ENCODE peak calls at places on chromosomes 11 and 22, in five cellular contexts. One of them, this sample, is unnamed.
A peak's percentile ranks its signal among the peaks of the same experiment; 100 is the strongest.

GRCh38 chr11:66546368-66546965 is at the start of gene ACTN3:
- DNase-seq in H1: peak; percentile 84
- DNase-seq in SK-N-SH: peak; percentile 48
- DNase-seq in stomach: no peak
- DNase-seq in HCT116: no peak
- DNase-seq in this sample: peak; percentile 81

GRCh38 chr11:113137735-113138529 is 176.5 kb upstream of the TTC12 start:
- DNase-seq in H1: no peak
- DNase-seq in HCT116: no peak
- DNase-seq in SK-N-SH: peak; percentile 56
- DNase-seq in stomach: no peak
- DNase-seq in this sample: no peak

GRCh38 chr22:30837531-30837930 is 131.0 kb downstream of the MORC2 start:
- DNase-seq in HCT116: no peak
- DNase-seq in H1: no peak
- DNase-seq in stomach: peak; percentile 11
- DNase-seq in SK-N-SH: no peak
- DNase-seq in this sample: no peak

GRCh38 chr11:62921573-62922188 is 518 bp upstream of the CHRM1 start:
- DNase-seq in SK-N-SH: peak; percentile 62
- DNase-seq in HCT116: no peak
- DNase-seq in H1: no peak
- DNase-seq in stomach: peak; percentile 55
- DNase-seq in this sample: peak; percentile 59

GRCh38 chr22:21680830-21681565 is 15.2 kb downstream of the PPIL2 start:
- DNase-seq in H1: no peak
- DNase-seq in SK-N-SH: no peak
- DNase-seq in HCT116: no peak
- DNase-seq in stomach: no peak
- DNase-seq in this sample: no peak

GRCh38 chr11:64384039-64384737 is 25.2 kb downstream of the RPS6KA4 start:
- DNase-seq in H1: no peak
- DNase-seq in HCT116: no peak
- DNase-seq in SK-N-SH: no peak
- DNase-seq in stomach: peak; percentile 33
- DNase-seq in this sample: no peak

GRCh38 chr22:41248314-41248713 is 7.6 kb upstream of the CHADL start:
- DNase-seq in SK-N-SH: no peak
- DNase-seq in HCT116: no peak
- DNase-seq in stomach: no peak
- DNase-seq in H1: no peak
- DNase-seq in this sample: no peak

GRCh38 chr11:134276396-134277175 is 407 bp downstream of the GLB1L3 start:
- DNase-seq in H1: peak; percentile 78
- DNase-seq in HCT116: no peak
- DNase-seq in SK-N-SH: peak; percentile 77
- DNase-seq in stomach: no peak
- DNase-seq in this sample: no peak

GRCh38 chr11:35173011-35173511 is 34.1 kb downstream of the CD44 start:
- DNase-seq in stomach: peak; percentile 34
- DNase-seq in HCT116: no peak
- DNase-seq in H1: no peak
- DNase-seq in SK-N-SH: no peak
- DNase-seq in this sample: no peak

GRCh38 chr22:49429066-49429465 is 398.6 kb downstream of the BRD1 start:
- DNase-seq in stomach: no peak
- DNase-seq in SK-N-SH: no peak
- DNase-seq in HCT116: no peak
- DNase-seq in H1: no peak
- DNase-seq in this sample: no peak

GRCh38 chr11:35040221-35040942 is 98.6 kb upstream of the CD44 start:
- DNase-seq in HCT116: no peak
- DNase-seq in SK-N-SH: no peak
- DNase-seq in H1: no peak
- DNase-seq in stomach: no peak
- DNase-seq in this sample: no peak

GRCh38 chr11:34303028-34303427 is 54.8 kb downstream of the ABTB2 start:
- DNase-seq in stomach: no peak
- DNase-seq in SK-N-SH: no peak
- DNase-seq in H1: no peak
- DNase-seq in HCT116: no peak
- DNase-seq in this sample: no peak

GRCh38 chr11:75572744-75573143 is 10.7 kb downstream of the SERPINH1 start:
- DNase-seq in HCT116: no peak
- DNase-seq in SK-N-SH: no peak
- DNase-seq in H1: no peak
- DNase-seq in stomach: no peak
- DNase-seq in this sample: no peak
- TF ChIP-seq POLR2AphosphoS5 in HCT116: no peak
- TF ChIP-seq POLR2AphosphoS5 in SK-N-SH: no peak
- TF ChIP-seq POLR2AphosphoS5 in H1: peak; percentile 72
- TF ChIP-seq POLR2AphosphoS5 in stomach: no peak
- TF ChIP-seq POLR2AphosphoS5 in this sample: no peak

GRCh38 chr11:46296520-46297448 is 19.3 kb downstream of the CREB3L1 start:
- DNase-seq in SK-N-SH: peak; percentile 48
- DNase-seq in HCT116: no peak
- DNase-seq in stomach: no peak
- DNase-seq in H1: peak; percentile 95
- DNase-seq in this sample: no peak
- TF ChIP-seq CTCF in SK-N-SH: peak; percentile 77
- TF ChIP-seq CTCF in HCT116: no peak
- TF ChIP-seq CTCF in stomach: no peak
- TF ChIP-seq CTCF in H1: peak; percentile 74
- TF ChIP-seq CTCF in this sample: no peak

DNA sequence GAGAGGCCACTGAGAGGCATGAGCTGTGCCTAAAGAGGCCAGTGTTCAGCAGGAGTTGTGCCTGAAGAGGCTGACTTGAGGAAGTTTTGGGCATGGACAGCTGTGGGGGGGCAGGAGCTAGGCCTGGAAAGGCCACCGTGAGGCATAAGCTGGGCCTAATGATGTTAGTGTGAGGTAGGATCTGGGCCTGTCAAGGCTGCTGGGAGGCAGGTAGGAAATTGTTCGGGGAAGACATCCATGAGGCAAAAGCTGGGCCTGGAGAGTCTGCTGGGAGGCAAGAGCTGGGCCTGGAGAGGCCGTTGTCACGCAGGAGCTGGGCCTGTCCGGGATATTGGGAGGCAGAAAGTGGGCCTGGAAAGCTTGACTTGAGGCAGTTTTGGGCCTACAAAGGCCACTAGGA is 44.9 kb downstream of the OR4C45 start:
- DNase-seq in HCT116: no peak
- DNase-seq in SK-N-SH: no peak
- DNase-seq in H1: no peak
- DNase-seq in stomach: no peak
- DNase-seq in this sample: no peak
- H3K9me3 ChIP-seq in HCT116: peaks cover 5% of the 10 kb centered on the region
- H3K9me3 ChIP-seq in SK-N-SH: no peaks in the 10 kb centered on the region
- H3K9me3 ChIP-seq in H1: peaks cover 72% of the 10 kb centered on the region
- H3K9me3 ChIP-seq in stomach: peaks cover 35% of the 10 kb centered on the region
- H3K9me3 ChIP-seq in this sample: peaks cover 21% of the 10 kb centered on the region

GRCh38 chr22:25482868-25483639 is 81.4 kb upstream of the GRK3 start:
- DNase-seq in SK-N-SH: no peak
- DNase-seq in H1: no peak
- DNase-seq in stomach: peak; percentile 33
- DNase-seq in HCT116: no peak
- DNase-seq in this sample: no peak
- TF ChIP-seq POLR2AphosphoS5 in SK-N-SH: no peak
- TF ChIP-seq POLR2AphosphoS5 in H1: no peak
- TF ChIP-seq POLR2AphosphoS5 in stomach: no peak
- TF ChIP-seq POLR2AphosphoS5 in HCT116: no peak
- TF ChIP-seq POLR2AphosphoS5 in this sample: no peak